ENCODE peak calls at places on chromosomes 13 and 19, in nine cellular contexts. A is cardiac muscle cell, G is IMR-90, Y is pancreas, Z is AG10803, K is lower leg skin, V is adrenal gland, N is fibroblast of lung, I is fibroblast of pulmonary artery. T is an unnamed sample.

GRCh38 chr13:22198656-22199217 is 527.9 kb downstream of the FGF9 start:
- DNase-seq in A (no peak), G (no peak), Y (no peak), Z (peak), K (no peak), V (no peak), N (no peak), I (no peak), T (no peak)

GRCh38 chr19:39970424-39970673 is 616 bp upstream of the PSMC4 start:
- DNase-seq in A (no peak), G (no peak), Y (no peak), Z (peak), K (no peak), V (no peak), N (no peak), I (peak), T (peak)

GRCh38 chr19:12331211-12331941 is 2.1 kb downstream of the ZNF563 start:
- DNase-seq in A (no peak), G (no peak), Y (no peak), Z (no peak), K (no peak), V (peak), N (no peak), I (no peak), T (no peak)

GRCh38 chr19:46134527-46134926 is 10.0 kb upstream of the IGFL3 start:
- DNase-seq in A (peak), G (peak), Y (no peak), Z (peak), K (no peak), V (no peak), N (peak), I (peak), T (peak)

GRCh38 chr19:58058428-58058827 is 654 bp upstream of the ZNF135 start:
- DNase-seq in A (no peak), G (no peak), Y (no peak), Z (no peak), K (no peak), V (no peak), N (no peak), I (no peak), T (no peak)

GRCh38 chr13:46675016-46675415 is 121.9 kb downstream of the ESD start:
- DNase-seq in A (no peak), G (no peak), Y (no peak), Z (no peak), K (no peak), V (no peak), N (no peak), I (no peak), T (no peak)

GRCh38 chr13:49976314-49977258 is 20.3 kb upstream of the TRIM13 start:
- DNase-seq in A (peak), G (peak), Y (peak), Z (peak), K (peak), V (peak), N (peak), I (peak), T (peak)

GRCh38 chr13:113220141-113220598 is 10.8 kb downstream of the CUL4A start:
- DNase-seq in A (no peak), G (no peak), Y (no peak), Z (no peak), K (no peak), V (no peak), N (no peak), I (no peak), T (no peak)

GRCh38 chr13:29909975-29910674 is 59.7 kb upstream of the UBL3 start:
- DNase-seq in A (peak), G (peak), Y (no peak), Z (peak), K (peak), V (no peak), N (peak), I (peak), T (peak)

GRCh38 chr13:69980799-69981198 is 126.8 kb upstream of the ATXN8OS start:
- DNase-seq in A (no peak), G (no peak), Y (no peak), Z (no peak), K (no peak), V (no peak), N (no peak), I (no peak), T (no peak)

GRCh38 chr13:36875955-36876354 is 44.1 kb downstream of the SMAD9 start:
- DNase-seq in A (no peak), G (no peak), Y (no peak), Z (no peak), K (no peak), V (no peak), N (no peak), I (no peak), T (no peak)

GRCh38 chr19:15702590-15702930 is 25.3 kb upstream of the OR10H2 start:
- DNase-seq in A (peak), G (no peak), Y (peak), Z (peak), K (peak), V (peak), N (no peak), I (peak), T (peak)

GRCh38 chr19:15701757-15702589 is 25.9 kb upstream of the OR10H2 start:
- DNase-seq in A (no peak), G (no peak), Y (no peak), Z (no peak), K (peak), V (no peak), N (no peak), I (no peak), T (peak)

DNA sequence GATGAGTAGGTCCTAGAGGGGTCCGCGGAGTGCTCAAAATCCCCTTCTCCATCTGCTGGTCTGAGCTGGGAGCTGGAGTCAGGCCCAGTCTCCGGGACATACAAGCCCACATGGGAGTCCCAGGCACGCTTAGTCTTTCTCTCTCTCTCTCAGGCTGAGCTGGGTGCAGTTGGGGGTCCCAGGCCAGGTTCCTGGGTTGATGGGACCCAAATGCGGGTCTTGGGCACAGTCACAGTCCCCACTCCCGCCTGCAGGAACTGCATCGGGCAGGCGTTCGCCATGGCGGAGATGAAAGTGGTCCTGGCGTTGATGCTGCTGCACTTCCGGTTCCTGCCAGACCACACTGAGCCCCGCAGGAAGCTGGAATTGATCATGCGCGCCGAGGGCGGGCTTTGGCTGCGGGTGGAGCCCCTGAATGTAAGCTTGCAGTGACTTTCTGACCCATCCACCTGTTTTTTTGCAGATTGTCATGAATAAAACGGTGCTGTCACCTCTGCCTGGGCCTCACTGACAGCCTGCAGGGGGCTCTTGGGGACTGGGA is 23.8 kb downstream of the CYP4F12 start:
- DNase-seq in A (no peak), G (no peak), Y (no peak), Z (no peak), K (no peak), V (no peak), N (no peak), I (no peak), T (no peak)
- H3K4me3 ChIP-seq in A (no peak), G (no peak), Y (no peak), Z (no peak), K (no peak), V (no peak), N (no peak), I (no peak), T (no peak)

DNA sequence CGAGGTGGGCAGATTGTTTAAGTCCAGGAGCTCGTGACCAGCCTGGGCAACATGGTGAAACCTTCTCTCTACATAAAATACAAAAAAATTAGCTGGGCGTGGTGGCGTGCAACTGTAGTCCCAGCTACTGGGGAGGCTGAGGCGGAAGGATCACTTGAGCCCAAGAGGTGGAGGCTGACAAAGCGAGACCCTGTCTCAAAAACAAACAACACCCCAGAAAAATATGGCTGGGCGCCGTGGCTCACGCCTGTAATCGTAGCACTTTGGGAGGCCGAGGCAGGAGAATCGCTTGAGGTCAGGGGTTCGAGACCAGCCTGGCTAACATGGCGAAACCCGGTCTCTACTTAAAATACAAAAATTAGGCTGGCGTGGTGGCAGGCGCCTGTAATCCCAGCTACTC is 3.4 kb upstream of the HNRNPL start:
- DNase-seq in A (no peak), G (no peak), Y (no peak), Z (no peak), K (no peak), V (no peak), N (no peak), I (no peak), T (no peak)
- H3K4me3 ChIP-seq in A (peak), G (peak), Y (no peak), Z (peak), K (no peak), V (no peak), N (peak), I (peak), T (no peak)

GRCh38 chr19:30686252-30686762 is 314.1 kb downstream of the ZNF536 start:
- DNase-seq in A (peak), G (no peak), Y (no peak), Z (peak), K (peak), V (no peak), N (peak), I (peak), T (no peak)
- H3K4me3 ChIP-seq in A (no peak), G (no peak), Y (no peak), Z (peak), K (no peak), V (no peak), N (peak), I (no peak), T (no peak)

GRCh38 chr13:99968521-99969367 is 2.8 kb downstream of the ZIC5 start:
- DNase-seq in A (no peak), G (no peak), Y (peak), Z (no peak), K (no peak), V (no peak), N (no peak), I (no peak), T (no peak)

GRCh38 chr13:99967884-99968520 is 3.6 kb downstream of the ZIC5 start:
- DNase-seq in A (no peak), G (no peak), Y (no peak), Z (no peak), K (no peak), V (no peak), N (no peak), I (no peak), T (no peak)

GRCh38 chr13:99969934-99970760 is 1.4 kb downstream of the ZIC5 start:
- DNase-seq in A (no peak), G (no peak), Y (no peak), Z (no peak), K (no peak), V (peak), N (peak), I (no peak), T (no peak)

GRCh38 chr13:99970761-99971575 is 599 bp downstream of the ZIC5 start:
- DNase-seq in A (no peak), G (no peak), Y (peak), Z (no peak), K (no peak), V (no peak), N (no peak), I (no peak), T (no peak)

DNA sequence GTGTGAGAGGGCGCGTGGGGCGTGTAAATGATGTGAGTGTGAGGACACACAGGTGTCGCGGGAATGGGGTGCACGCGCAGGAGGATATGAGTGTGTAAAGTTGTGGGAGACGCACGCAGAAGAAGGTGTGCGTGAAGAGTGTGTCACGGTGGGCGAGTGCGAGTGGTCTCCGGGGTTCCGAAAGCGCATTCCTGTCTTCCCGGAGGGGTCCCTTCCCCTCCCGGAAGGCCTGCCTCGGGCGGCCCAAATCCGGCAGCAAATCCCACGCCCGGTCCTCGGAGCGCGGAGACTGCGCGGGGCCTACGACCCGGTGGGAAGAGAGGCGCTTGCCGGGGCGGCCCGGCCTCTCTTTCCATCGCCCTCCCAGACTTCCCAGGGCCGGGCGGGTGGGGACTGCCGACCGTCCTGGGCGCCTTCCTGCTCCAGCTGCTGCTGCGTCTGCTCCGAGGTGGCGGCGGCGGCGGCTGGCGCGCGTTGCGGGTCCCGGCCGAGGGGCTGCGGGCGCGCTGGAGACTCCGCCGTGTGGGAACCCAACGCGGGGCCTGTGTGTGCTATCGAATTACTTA is 2.1 kb downstream of the ZIC5 start:
- DNase-seq in A (no peak), G (no peak), Y (no peak), Z (no peak), K (no peak), V (no peak), N (no peak), I (no peak), T (no peak)
- H3K4me3 ChIP-seq in A (peak), G (no peak), Y (no peak), Z (no peak), K (no peak), V (peak), N (no peak), I (no peak), T (no peak)

DNA sequence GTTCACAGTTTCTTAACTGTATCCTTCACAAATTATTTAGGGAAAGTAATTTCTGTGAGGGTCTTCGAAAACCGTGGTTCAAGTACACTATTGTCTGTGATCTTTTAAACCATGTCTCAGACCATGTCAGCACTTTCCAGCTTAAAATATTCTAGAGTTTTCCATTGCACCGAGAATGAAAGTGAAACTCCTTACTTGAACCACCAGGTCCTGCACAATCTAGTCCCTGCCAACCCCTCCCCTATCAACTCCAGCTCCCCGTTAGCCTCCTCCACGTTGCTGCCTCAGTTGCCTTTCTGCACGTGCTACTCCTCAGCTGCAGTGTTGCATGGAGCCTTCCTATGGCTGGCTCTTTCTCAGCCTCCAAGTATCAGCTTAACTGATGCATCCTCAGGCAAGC is 7.2 kb upstream of the STARD13 start:
- DNase-seq in A (no peak), G (no peak), Y (no peak), Z (no peak), K (no peak), V (no peak), N (no peak), I (no peak), T (no peak)
- H3K4me3 ChIP-seq in A (no peak), G (no peak), Y (no peak), Z (no peak), K (no peak), V (no peak), N (no peak), I (no peak), T (no peak)

GRCh38 chr13:109616021-109616420 is 170.4 kb downstream of the IRS2 start:
- DNase-seq in A (no peak), G (no peak), Y (no peak), Z (no peak), K (no peak), V (no peak), N (no peak), I (no peak), T (no peak)

GRCh38 chr13:109627649-109628048 is 158.7 kb downstream of the IRS2 start:
- DNase-seq in A (no peak), G (no peak), Y (no peak), Z (no peak), K (no peak), V (no peak), N (no peak), I (no peak), T (no peak)

GRCh38 chr13:109626386-109627171 is 159.8 kb downstream of the IRS2 start:
- DNase-seq in A (no peak), G (no peak), Y (no peak), Z (no peak), K (no peak), V (no peak), N (peak), I (no peak), T (no peak)

GRCh38 chr13:109625156-109625555 is 161.2 kb downstream of the IRS2 start:
- DNase-seq in A (no peak), G (no peak), Y (no peak), Z (no peak), K (no peak), V (no peak), N (no peak), I (no peak), T (no peak)

DNA sequence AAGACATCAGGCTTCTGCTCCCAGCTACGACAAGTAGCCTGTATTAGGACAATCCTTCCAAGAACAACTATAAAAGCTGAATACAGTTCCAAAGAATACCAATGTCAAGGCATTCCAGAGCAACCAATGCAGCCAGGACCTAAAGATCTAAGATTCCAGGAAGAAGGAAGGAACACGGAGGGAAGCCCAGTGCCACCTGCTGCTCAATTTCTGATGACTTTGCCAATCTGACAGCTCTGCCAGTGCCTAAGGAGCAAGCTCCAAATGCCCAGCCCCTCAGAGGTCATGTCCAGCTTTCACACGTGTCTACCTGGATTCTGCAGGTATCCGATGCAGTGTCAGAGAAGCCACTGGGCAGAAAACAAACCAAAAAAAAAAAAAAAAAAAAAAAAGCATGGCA is 164.4 kb downstream of the IRS2 start:
- DNase-seq in A (no peak), G (no peak), Y (no peak), Z (no peak), K (no peak), V (no peak), N (no peak), I (no peak), T (no peak)
- H3K4me3 ChIP-seq in A (no peak), G (no peak), Y (no peak), Z (no peak), K (no peak), V (no peak), N (no peak), I (no peak), T (no peak)

GRCh38 chr13:110853235-110853721 is 61.6 kb downstream of the ANKRD10 start:
- DNase-seq in A (peak), G (no peak), Y (no peak), Z (no peak), K (no peak), V (no peak), N (peak), I (no peak), T (no peak)
- H3K4me3 ChIP-seq in A (no peak), G (no peak), Y (no peak), Z (no peak), K (no peak), V (no peak), N (no peak), I (no peak), T (no peak)